ENCODE peak calls at places on chromosomes 5 and 9, in ten cellular contexts. C is upper lobe of right lung; O is AG04450; U is GM23248; W is IMR-90; Y is naive thymus-derived CD4-positive, alpha-beta T cell; L is endodermal cell; N is heart left ventricle; P is heart right ventricle; S is transverse colon. J is an unnamed sample. For H3K27me3, the result is how much of the 10 kb centered on the place peaks cover.

GRCh38 chr5:76544268-76544926 is 78.8 kb downstream of the F2RL2 start:
- DNase-seq in C (no peak), O (no peak), U (peak), W (peak), Y (peak), L (peak), N (no peak), P (no peak), S (peak), J (peak)

GRCh38 chr9:8960254-8960653 is 1160.7 kb upstream of the DMAC1 start:
- DNase-seq in C (no peak), O (no peak), U (no peak), W (no peak), Y (no peak), L (no peak), N (no peak), P (no peak), S (no peak), J (no peak)

GRCh38 chr9:82535432-82535998 is 527.4 kb downstream of the RASEF start:
- DNase-seq in C (no peak), O (no peak), U (no peak), W (no peak), Y (no peak), L (no peak), N (no peak), P (no peak), S (no peak), J (no peak)

GRCh38 chr9:95776131-95776530 is 99.4 kb upstream of the ERCC6L2 start:
- DNase-seq in C (no peak), O (no peak), U (no peak), W (peak), Y (no peak), L (no peak), N (no peak), P (no peak), S (no peak), J (no peak)

GRCh38 chr9:86944974-86945867 is 2.1 kb downstream of the GAS1 start:
- DNase-seq in C (no peak), O (no peak), U (peak), W (peak), Y (no peak), L (peak), N (no peak), P (peak), S (no peak), J (no peak)

GRCh38 chr9:137632432-137633161 is 13.8 kb downstream of the EHMT1 start:
- DNase-seq in C (no peak), O (no peak), U (peak), W (peak), Y (no peak), L (no peak), N (no peak), P (no peak), S (no peak), J (no peak)

GRCh38 chr9:1002678-1003077 is 26.2 kb downstream of the DMRT3 start:
- DNase-seq in C (no peak), O (no peak), U (no peak), W (no peak), Y (no peak), L (no peak), N (no peak), P (no peak), S (no peak), J (no peak)

GRCh38 chr5:9251379-9251980 is 294.4 kb downstream of the SEMA5A start:
- DNase-seq in C (no peak), O (no peak), U (peak), W (peak), Y (no peak), L (no peak), N (no peak), P (no peak), S (no peak), J (no peak)

GRCh38 chr9:110255417-110256141 is 728 bp downstream of the TXN start:
- DNase-seq in C (peak), O (no peak), U (peak), W (peak), Y (peak), L (peak), N (peak), P (peak), S (peak), J (peak)

GRCh38 chr5:133520991-133521706 is 91.2 kb downstream of the FSTL4 start:
- DNase-seq in C (no peak), O (no peak), U (no peak), W (no peak), Y (no peak), L (peak), N (no peak), P (no peak), S (no peak), J (no peak)

GRCh38 chr9:37903581-37903830 is 421 bp downstream of the SLC25A51 start:
- DNase-seq in C (no peak), O (no peak), U (peak), W (no peak), Y (no peak), L (no peak), N (no peak), P (no peak), S (no peak), J (no peak)

GRCh38 chr9:106286249-106286648 is 576.7 kb upstream of the ZNF462 start:
- DNase-seq in C (no peak), O (no peak), U (no peak), W (no peak), Y (no peak), L (peak), N (no peak), P (no peak), S (no peak), J (no peak)

GRCh38 chr5:167012281-167013034 is 1279.0 kb upstream of the WWC1 start:
- DNase-seq in C (no peak), O (no peak), U (no peak), W (no peak), Y (no peak), L (no peak), N (no peak), P (no peak), S (no peak), J (no peak)

GRCh38 chr9:128022886-128023285 is 42.1 kb upstream of the EEIG1 start:
- DNase-seq in C (no peak), O (no peak), U (peak), W (no peak), Y (no peak), L (no peak), N (no peak), P (no peak), S (no peak), J (no peak)

GRCh38 chr5:16920109-16920816 is 15.8 kb downstream of the MYO10 start:
- DNase-seq in C (no peak), O (no peak), U (no peak), W (no peak), Y (no peak), L (no peak), N (no peak), P (no peak), S (no peak), J (no peak)

GRCh38 chr5:94180761-94181160 is 437.6 kb downstream of the KIAA0825 start:
- DNase-seq in C (no peak), O (no peak), U (no peak), W (no peak), Y (no peak), L (no peak), N (no peak), P (no peak), S (no peak), J (no peak)

GRCh38 chr5:95284512-95285405 is at the start of gene MCTP1:
- DNase-seq in C (peak), O (no peak), U (peak), W (no peak), Y (no peak), L (peak), N (peak), P (no peak), S (no peak), J (no peak)

GRCh38 chr5:168295574-168296201 is 4.2 kb downstream of the WWC1 start:
- DNase-seq in C (peak), O (peak), U (peak), W (peak), Y (no peak), L (peak), N (no peak), P (no peak), S (no peak), J (no peak)

GRCh38 chr9:9719373-9720112 is 893.3 kb downstream of the PTPRD start:
- DNase-seq in C (no peak), O (no peak), U (no peak), W (no peak), Y (no peak), L (peak), N (no peak), P (no peak), S (no peak), J (no peak)

GRCh38 chr9:129888809-129889460 is 53.7 kb downstream of the USP20 start:
- DNase-seq in C (no peak), O (no peak), U (no peak), W (no peak), Y (no peak), L (peak), N (no peak), P (no peak), S (no peak), J (no peak)

GRCh38 chr5:176817864-176818377 is 7.6 kb downstream of the UNC5A start:
- DNase-seq in C (no peak), O (no peak), U (peak), W (no peak), Y (no peak), L (peak), N (no peak), P (no peak), S (no peak), J (no peak)

GRCh38 chr9:96169488-96169887 is 132.5 kb downstream of the HSD17B3 start:
- DNase-seq in C (no peak), O (no peak), U (peak), W (peak), Y (no peak), L (peak), N (peak), P (no peak), S (peak), J (no peak)

GRCh38 chr5:124337996-124338395 is 408.4 kb downstream of the ZNF608 start:
- DNase-seq in C (no peak), O (no peak), U (no peak), W (peak), Y (no peak), L (no peak), N (no peak), P (no peak), S (no peak), J (no peak)

GRCh38 chr9:122941560-122942234 is 877 bp downstream of the RABGAP1 start:
- DNase-seq in C (no peak), O (peak), U (peak), W (peak), Y (no peak), L (no peak), N (no peak), P (no peak), S (no peak), J (peak)

GRCh38 chr5:139698461-139699146 is 50.5 kb downstream of the CXXC5 start:
- DNase-seq in C (peak), O (peak), U (peak), W (peak), Y (no peak), L (peak), N (peak), P (peak), S (peak), J (no peak)

GRCh38 chr9:22237497-22238363 is 208.9 kb upstream of the DMRTA1 start:
- DNase-seq in C (no peak), O (peak), U (peak), W (peak), Y (no peak), L (no peak), N (no peak), P (no peak), S (no peak), J (no peak)

GRCh38 chr5:91103353-91104061 is 279.6 kb downstream of the ARRDC3 start:
- DNase-seq in C (no peak), O (no peak), U (peak), W (peak), Y (no peak), L (no peak), N (no peak), P (no peak), S (no peak), J (no peak)

GRCh38 chr9:89375181-89375760 is 57.0 kb downstream of the SECISBP2 start:
- DNase-seq in C (no peak), O (no peak), U (no peak), W (no peak), Y (no peak), L (peak), N (no peak), P (no peak), S (no peak), J (peak)

GRCh38 chr5:93162201-93162654 is 418.8 kb downstream of the NR2F1-AS1 start:
- DNase-seq in C (no peak), O (no peak), U (peak), W (no peak), Y (no peak), L (no peak), N (no peak), P (no peak), S (no peak), J (no peak)

GRCh38 chr9:122389195-122389594 is 18.4 kb downstream of the PTGS1 start:
- DNase-seq in C (no peak), O (no peak), U (no peak), W (no peak), Y (no peak), L (no peak), N (no peak), P (no peak), S (no peak), J (no peak)

GRCh38 chr5:125584119-125584518 is 837.7 kb upstream of the ZNF608 start:
- DNase-seq in C (no peak), O (no peak), U (no peak), W (no peak), Y (no peak), L (no peak), N (no peak), P (peak), S (no peak), J (no peak)

GRCh38 chr9:136310273-136311030 is 6.6 kb upstream of the CCDC187 start:
- DNase-seq in C (no peak), O (no peak), U (no peak), W (no peak), Y (no peak), L (no peak), N (no peak), P (no peak), S (no peak), J (no peak)

GRCh38 chr5:148179234-148179824 is 11.0 kb downstream of the SPINK14 start:
- DNase-seq in C (no peak), O (peak), U (peak), W (peak), Y (peak), L (no peak), N (no peak), P (peak), S (no peak), J (no peak)

GRCh38 chr5:78519198-78519941 is 129.2 kb downstream of the LHFPL2 start:
- DNase-seq in C (no peak), O (no peak), U (peak), W (no peak), Y (no peak), L (no peak), N (no peak), P (no peak), S (peak), J (no peak)

GRCh38 chr5:78515665-78516064 is 132.9 kb downstream of the LHFPL2 start:
- DNase-seq in C (no peak), O (no peak), U (no peak), W (no peak), Y (no peak), L (peak), N (no peak), P (no peak), S (no peak), J (no peak)

GRCh38 chr5:78514427-78515345 is 133.9 kb downstream of the LHFPL2 start:
- DNase-seq in C (no peak), O (no peak), U (peak), W (peak), Y (no peak), L (no peak), N (no peak), P (no peak), S (peak), J (no peak)

GRCh38 chr5:78521455-78521854 is 127.1 kb downstream of the LHFPL2 start:
- DNase-seq in C (no peak), O (no peak), U (no peak), W (no peak), Y (no peak), L (no peak), N (no peak), P (no peak), S (no peak), J (no peak)

GRCh38 chr5:78518365-78519197 is 130.0 kb downstream of the LHFPL2 start:
- DNase-seq in C (no peak), O (peak), U (peak), W (peak), Y (no peak), L (peak), N (no peak), P (no peak), S (peak), J (no peak)
- H3K27ac ChIP-seq in C (peak), O (peak), U (peak), W (peak), Y (no peak), L (no peak), N (no peak), P (peak), S (peak), J (no peak)

DNA sequence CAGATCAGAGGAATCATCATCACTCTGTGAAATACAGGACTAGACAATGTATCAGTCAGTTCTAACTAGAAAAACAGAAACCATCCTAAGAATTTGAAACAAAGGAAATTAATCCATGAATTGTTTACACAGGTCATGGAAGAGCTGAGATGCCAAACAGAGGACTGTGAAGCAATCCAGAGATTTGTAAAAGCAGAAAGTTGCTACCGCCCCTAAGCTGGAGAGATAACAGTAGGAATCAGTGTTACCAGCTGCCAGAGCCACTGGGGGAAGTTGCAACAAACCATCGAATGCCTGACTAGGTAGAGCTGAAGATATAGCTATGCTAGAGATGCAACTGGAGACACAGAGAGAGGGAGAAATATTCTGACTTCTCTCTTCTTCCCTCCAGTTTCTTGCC is 10.4 kb upstream of the MIER3 start:
- DNase-seq in C (no peak), O (no peak), U (no peak), W (no peak), Y (no peak), L (no peak), N (no peak), P (no peak), S (no peak), J (no peak)
- H3K27me3 ChIP-seq in C (under half), O (under half), U (half or more), W (under half), Y (under half), L (under half), N (under half), P (under half), S (under half), J (under half)

DNA sequence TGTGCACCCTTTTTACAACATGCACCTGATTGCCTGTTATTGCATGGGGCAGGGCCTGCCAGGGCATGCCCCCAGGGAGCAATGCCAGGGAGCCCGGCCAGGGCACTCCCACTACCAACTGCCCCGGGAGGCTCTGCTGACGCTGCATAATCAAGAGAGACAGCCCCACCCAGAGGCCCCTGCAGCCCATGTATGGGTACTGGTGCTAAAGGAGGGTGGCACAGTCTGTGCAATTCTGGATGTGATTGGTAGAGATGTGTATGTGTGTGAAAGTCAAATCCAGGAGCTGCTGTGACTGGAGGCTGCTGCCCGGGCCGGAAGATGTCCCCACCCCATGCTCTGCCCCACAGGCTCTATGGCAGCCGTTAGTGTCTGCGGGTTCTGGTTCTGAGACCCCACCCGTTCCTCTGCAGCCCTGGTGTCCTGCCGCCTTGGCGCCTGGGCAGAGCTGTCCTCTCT is 3.9 kb upstream of the NEURL1B start:
- DNase-seq in C (no peak), O (no peak), U (no peak), W (no peak), Y (no peak), L (peak), N (no peak), P (no peak), S (peak), J (no peak)
- H3K27ac ChIP-seq in C (no peak), O (no peak), U (no peak), W (no peak), Y (no peak), L (no peak), N (no peak), P (no peak), S (peak), J (no peak)

GRCh38 chr5:135565691-135566421 is 12.9 kb downstream of the CXCL14 start:
- DNase-seq in C (peak), O (no peak), U (peak), W (peak), Y (peak), L (peak), N (peak), P (peak), S (peak), J (peak)

GRCh38 chr5:135564305-135564704 is 14.5 kb downstream of the CXCL14 start:
- DNase-seq in C (no peak), O (no peak), U (no peak), W (no peak), Y (no peak), L (no peak), N (no peak), P (no peak), S (no peak), J (no peak)

GRCh38 chr5:135566422-135567416 is 12.1 kb downstream of the CXCL14 start:
- DNase-seq in C (no peak), O (no peak), U (no peak), W (no peak), Y (no peak), L (no peak), N (no peak), P (no peak), S (no peak), J (no peak)

GRCh38 chr5:135567661-135568060 is 11.1 kb downstream of the CXCL14 start:
- DNase-seq in C (no peak), O (no peak), U (no peak), W (peak), Y (no peak), L (peak), N (no peak), P (no peak), S (no peak), J (no peak)

DNA sequence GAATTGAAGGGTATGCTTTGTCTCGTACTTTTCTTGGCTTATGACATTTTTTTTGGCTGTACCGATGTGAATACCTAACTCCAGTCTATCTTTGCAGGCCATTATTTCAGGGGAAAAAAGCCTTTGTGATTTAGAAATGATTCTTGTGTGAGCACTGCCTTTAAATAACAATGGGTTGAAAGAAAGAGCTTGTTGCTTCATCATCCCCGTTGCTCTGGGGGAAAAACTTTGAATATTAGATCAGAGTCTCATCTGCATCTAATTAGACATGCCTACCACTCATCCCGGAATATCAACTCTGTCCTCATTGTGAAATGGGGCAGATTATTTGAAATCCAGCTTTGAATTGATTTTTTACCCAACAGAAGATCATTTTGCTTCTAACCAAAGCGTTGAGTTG is 13.5 kb downstream of the CXCL14 start:
- DNase-seq in C (no peak), O (no peak), U (peak), W (no peak), Y (no peak), L (no peak), N (no peak), P (no peak), S (no peak), J (no peak)
- H3K27me3 ChIP-seq in C (under half), O (under half), U (under half), W (under half), Y (under half), L (under half), N (under half), P (under half), S (under half), J (under half)

GRCh38 chr5:12662545-12663314 is 758.5 kb upstream of the CTNND2 start:
- DNase-seq in C (no peak), O (no peak), U (no peak), W (no peak), Y (no peak), L (peak), N (no peak), P (no peak), S (no peak), J (no peak)
- H3K27ac ChIP-seq in C (no peak), O (no peak), U (no peak), W (no peak), Y (no peak), L (no peak), N (no peak), P (no peak), S (no peak), J (no peak)

J was measured in CD8-positive, alpha-beta T cell.